ENCODE peak calls at places on chromosomes 5 and 9, in eight cellular contexts. Y, G, O, A, C, W, L and X are unnamed samples.

GRCh38 chr9:131478421-131478868 is 24.3 kb upstream of the POMT1 start:
- DNase-seq in G (no peak), A (peak; percentile 39), C (peak; percentile 56), Y (peak; percentile 74), L (no peak), O (peak; percentile 63), W (peak; percentile 44), X (no peak)

GRCh38 chr9:129697111-129697955 is 31.9 kb downstream of the PRRX2 start:
- DNase-seq in W (peak; percentile 15), C (peak; percentile 97), Y (peak; percentile 54), O (no peak), G (no peak), A (no peak), L (no peak), X (no peak)

GRCh38 chr5:73496984-73497457 is 1.2 kb upstream of the BTF3 start:
- DNase-seq in A (no peak), Y (no peak), W (no peak), C (peak; percentile 75), G (no peak), O (no peak), L (no peak), X (peak; percentile 73)

GRCh38 chr5:137122075-137122474 is 377.1 kb downstream of the SPOCK1 start:
- DNase-seq in O (no peak), Y (no peak), L (no peak), G (no peak), A (no peak), C (peak; percentile 47), W (no peak), X (no peak)

GRCh38 chr5:5145651-5146529 is 5.8 kb downstream of the ADAMTS16 start:
- DNase-seq in O (no peak), C (peak; percentile 84), W (no peak), Y (no peak), A (no peak), G (no peak), L (no peak), X (no peak)

GRCh38 chr5:17694922-17695321 is 60.7 kb downstream of the TAF11L14 start:
- DNase-seq in A (no peak), Y (no peak), C (no peak), G (no peak), O (no peak), L (no peak), W (no peak), X (peak; percentile 64)

GRCh38 chr9:94920439-94920951 is 194.0 kb downstream of the AOPEP start:
- DNase-seq in Y (no peak), A (no peak), G (peak; percentile 46), W (peak; percentile 35), C (peak; percentile 87), L (no peak), O (no peak), X (no peak)

GRCh38 chr5:55160493-55161209 is 680 bp downstream of the GPX8 start:
- DNase-seq in W (peak; percentile 61), Y (peak; percentile 50), O (no peak), A (no peak), L (no peak), G (peak; percentile 25), C (peak; percentile 98), X (peak; percentile 86)

DNA sequence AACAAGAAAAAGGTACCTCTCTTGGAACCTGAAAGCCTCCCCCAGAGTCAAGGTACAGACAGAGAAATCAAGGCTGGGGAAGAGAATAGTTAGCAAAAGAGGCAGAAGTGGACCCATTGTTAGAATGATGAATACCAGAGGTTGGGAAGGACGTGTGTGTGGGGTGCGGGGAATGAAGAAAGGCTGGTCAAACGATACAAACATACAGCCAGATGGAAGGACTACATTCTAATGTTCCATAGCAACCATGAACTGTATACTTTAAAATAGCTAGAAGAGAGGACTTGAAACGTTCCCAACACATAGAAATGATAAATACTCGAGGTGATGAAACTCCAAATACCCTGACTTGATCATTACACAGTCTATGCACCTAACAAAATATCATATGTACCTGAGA is 7.1 kb downstream of the CCDC69 start:
- DNase-seq in G (no peak), A (no peak), L (no peak), C (no peak), O (no peak), Y (no peak), W (no peak), X (no peak)
- H3K27ac ChIP-seq in G (peak overlapping the region; percentile 19), A (peak overlapping the region; percentile 9), L (no peak overlapping the region), C (no peak overlapping the region), O (no peak overlapping the region), Y (no peak overlapping the region), W (peak overlapping the region; percentile 27), X (no peak overlapping the region)

DNA sequence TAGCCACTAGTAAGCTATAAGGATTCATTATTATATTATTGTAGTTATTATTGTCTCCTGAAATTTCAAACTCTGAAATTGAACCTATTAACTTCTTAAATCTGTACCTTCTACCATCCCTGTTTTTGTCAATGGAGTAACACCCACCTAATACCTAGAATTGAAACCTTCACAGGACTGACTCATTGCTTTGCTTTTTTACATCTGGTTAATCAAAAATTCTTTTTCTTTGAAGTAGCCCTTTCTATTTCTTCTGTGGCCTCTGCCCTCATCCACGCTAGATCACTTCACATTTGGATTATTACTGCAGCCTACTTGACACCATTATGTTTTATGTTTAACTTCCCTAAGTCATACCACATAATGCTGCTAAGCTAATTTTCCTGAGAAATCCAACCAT is 35.6 kb downstream of the RBM27 start:
- DNase-seq in L (no peak), O (no peak), A (no peak), C (peak; percentile 1), G (no peak), W (no peak), Y (no peak), X (no peak)
- H3K27ac ChIP-seq in L (no peak overlapping the region), O (no peak overlapping the region), A (no peak overlapping the region), C (no peak overlapping the region), G (no peak overlapping the region), W (no peak overlapping the region), Y (no peak overlapping the region), X (no peak overlapping the region)

GRCh38 chr5:89988998-89989690 is 420.4 kb downstream of the CETN3 start:
- DNase-seq in C (peak; percentile 47), G (no peak), Y (no peak), A (no peak), O (no peak), W (no peak), L (no peak), X (no peak)
- H3K27ac ChIP-seq in C (no peak overlapping the region), G (no peak overlapping the region), Y (no peak overlapping the region), A (no peak overlapping the region), O (no peak overlapping the region), W (no peak overlapping the region), L (no peak overlapping the region), X (no peak overlapping the region)

DNA sequence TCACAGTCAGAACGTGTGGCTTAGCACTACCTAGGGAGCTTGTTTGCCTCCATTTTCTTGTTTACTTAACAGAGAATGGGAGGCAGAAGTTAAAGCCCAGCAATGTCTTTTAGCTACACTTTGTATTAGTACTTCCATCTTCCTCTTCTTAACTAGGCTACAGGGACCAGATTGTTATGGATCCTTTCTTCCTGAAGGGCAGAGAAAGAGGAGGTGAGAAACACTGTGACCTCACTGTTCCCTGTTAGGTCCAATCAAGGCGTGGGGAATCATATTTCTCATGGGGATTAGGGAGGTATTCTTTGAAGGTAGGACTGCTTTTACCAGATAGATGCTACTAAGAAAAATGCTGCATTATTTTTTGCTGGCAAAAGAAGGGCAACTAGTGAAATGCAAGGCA is 416.2 kb downstream of the SH3GL2 start:
- DNase-seq in O (peak; percentile 4), Y (no peak), L (no peak), W (no peak), G (no peak), C (no peak), A (no peak), X (no peak)
- H3K27ac ChIP-seq in O (no peak overlapping the region), Y (no peak overlapping the region), L (no peak overlapping the region), W (no peak overlapping the region), G (no peak overlapping the region), C (no peak overlapping the region), A (no peak overlapping the region), X (no peak overlapping the region)

GRCh38 chr9:114894206-114894605 is 36.2 kb downstream of the TNFSF8 start:
- DNase-seq in G (no peak), C (peak; percentile 53), W (no peak), A (no peak), Y (no peak), L (no peak), O (no peak), X (no peak)
- H3K27ac ChIP-seq in G (peak overlapping the region; percentile 49), C (peak overlapping the region; percentile 92), W (no peak overlapping the region), A (no peak overlapping the region), Y (no peak overlapping the region), L (no peak overlapping the region), O (no peak overlapping the region), X (peak overlapping the region; percentile 62)

DNA sequence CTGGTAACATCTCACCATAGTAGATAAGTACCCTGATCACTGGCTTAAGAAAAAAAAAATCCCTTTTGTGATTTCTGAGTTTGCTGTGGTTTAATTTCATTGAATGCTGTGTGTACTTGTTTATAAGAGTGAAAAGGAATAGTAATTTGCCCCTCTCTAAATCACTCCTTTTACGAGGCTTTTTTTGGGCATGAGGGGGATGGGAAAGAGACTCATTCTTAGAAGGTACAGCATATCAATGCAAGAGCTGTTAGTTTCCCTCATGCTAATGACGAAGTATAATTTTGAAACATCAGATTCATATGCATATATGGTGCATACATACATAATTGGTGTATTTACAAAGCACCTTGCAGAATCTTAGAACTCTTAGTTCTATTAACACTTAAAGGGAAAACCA is 2.4 kb upstream of the SLC44A1 start:
- DNase-seq in L (no peak), G (no peak), Y (no peak), W (no peak), A (no peak), O (no peak), C (no peak), X (no peak)
- H3K27ac ChIP-seq in L (peak overlapping the region; percentile 52), G (peak overlapping the region; percentile 83), Y (no peak overlapping the region), W (peak overlapping the region; percentile 94), A (no peak overlapping the region), O (no peak overlapping the region), C (peak overlapping the region; percentile 80), X (no peak overlapping the region)